ENCODE peak calls at places on chromosome 10, in four cellular contexts. O, U, C and G are unnamed samples.
A peak's percentile ranks its signal among the peaks of the same experiment; 100 is the strongest.

GRCh38 chr10:97522937-97523336 is 24.2 kb downstream of the UBTD1 start:
- DNase-seq in C (no peak), O (no peak), U (no peak), G (no peak)

GRCh38 chr10:79399242-79399831 is 46.1 kb downstream of the ZCCHC24 start:
- DNase-seq in O (peak; percentile 53), C (peak; percentile 74), U (no peak), G (peak; percentile 63)

GRCh38 chr10:1462994-1463633 is 274.2 kb downstream of the ADARB2 start:
- DNase-seq in C (no peak), O (no peak), U (no peak), G (no peak)

GRCh38 chr10:49176310-49177268 is 11.6 kb downstream of the TMEM273 start:
- DNase-seq in C (no peak), U (no peak), O (no peak), G (no peak)

GRCh38 chr10:92839191-92840085 is 8.9 kb upstream of the EXOC6 start:
- DNase-seq in U (no peak), O (no peak), C (peak; percentile 86), G (peak; percentile 70)

GRCh38 chr10:22927661-22928403 is at the start of gene ARMC3:
- DNase-seq in C (peak; percentile 48), O (peak; percentile 45), U (peak; percentile 52), G (peak; percentile 94)

GRCh38 chr10:15045380-15045779 is 1.6 kb downstream of the OLAH start:
- DNase-seq in C (no peak), O (peak; percentile 32), U (no peak), G (no peak)

GRCh38 chr10:93437000-93437945 is 44.9 kb downstream of the MYOF start:
- DNase-seq in U (peak; percentile 95), O (peak; percentile 97), C (peak; percentile 94), G (peak; percentile 37)

GRCh38 chr10:14579405-14579804 is 195.3 kb downstream of the FAM107B start:
- DNase-seq in C (no peak), O (no peak), U (peak; percentile 73), G (no peak)

GRCh38 chr10:90906596-90906995 is 14.3 kb downstream of the ANKRD1 start:
- DNase-seq in O (no peak), U (no peak), C (no peak), G (no peak)

GRCh38 chr10:124560377-124560776 is 98.8 kb downstream of the LHPP start:
- DNase-seq in U (no peak), C (no peak), O (no peak), G (no peak)

GRCh38 chr10:60490013-60490412 is 100.3 kb upstream of the ANK3 start:
- DNase-seq in O (no peak), U (peak; percentile 17), C (no peak), G (no peak)

GRCh38 chr10:25176421-25176968 is 1.7 kb downstream of the GPR158 start:
- DNase-seq in C (no peak), O (no peak), U (no peak), G (peak; percentile 60)
- TF ChIP-seq EZH2 in C (peak; percentile 11), O (no peak), U (no peak), G (peak; percentile 60)

GRCh38 chr10:117164878-117165556 is 26.9 kb upstream of the VAX1 start:
- DNase-seq in U (no peak), C (no peak), O (no peak), G (peak; percentile 41)
- TF ChIP-seq EZH2 in U (no peak), C (no peak), O (peak; percentile 18), G (no peak)

GRCh38 chr10:101282937-101283336 is 53.7 kb upstream of the LBX1 start:
- DNase-seq in O (no peak), C (no peak), U (no peak), G (peak; percentile 88)

GRCh38 chr10:101285093-101285463 is 55.8 kb upstream of the LBX1 start:
- DNase-seq in U (no peak), O (no peak), C (no peak), G (no peak)

GRCh38 chr10:101284171-101285092 is 55.2 kb upstream of the LBX1 start:
- DNase-seq in U (no peak), O (no peak), C (no peak), G (peak; percentile 66)

GRCh38 chr10:101285519-101286070 is 56.3 kb upstream of the LBX1 start:
- DNase-seq in C (no peak), O (no peak), U (no peak), G (peak; percentile 71)

DNA sequence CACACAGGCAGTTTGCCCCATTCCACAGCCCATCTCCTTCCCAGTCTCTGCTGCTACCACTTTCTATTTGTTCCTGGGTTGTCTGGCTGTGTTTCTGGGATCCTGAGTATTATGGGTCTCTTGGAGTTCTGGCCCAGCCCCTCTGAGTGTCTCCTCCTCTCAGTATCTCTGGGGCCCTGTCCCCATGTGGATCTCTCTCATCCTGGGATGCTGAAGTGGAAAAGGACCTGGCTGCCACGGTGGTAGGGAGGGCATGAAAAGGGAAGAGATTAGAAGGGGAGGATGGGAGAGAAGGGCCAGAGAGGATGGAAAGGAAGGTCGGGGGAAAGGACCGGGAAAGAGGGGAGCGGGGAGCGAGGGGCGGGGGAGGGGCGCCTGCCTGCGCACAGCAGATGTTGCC is 54.5 kb upstream of the LBX1 start:
- DNase-seq in U (no peak), O (no peak), C (no peak), G (no peak)
- TF ChIP-seq EZH2 in U (no peak), O (peak; percentile 53), C (peak; percentile 46), G (no peak)

DNA sequence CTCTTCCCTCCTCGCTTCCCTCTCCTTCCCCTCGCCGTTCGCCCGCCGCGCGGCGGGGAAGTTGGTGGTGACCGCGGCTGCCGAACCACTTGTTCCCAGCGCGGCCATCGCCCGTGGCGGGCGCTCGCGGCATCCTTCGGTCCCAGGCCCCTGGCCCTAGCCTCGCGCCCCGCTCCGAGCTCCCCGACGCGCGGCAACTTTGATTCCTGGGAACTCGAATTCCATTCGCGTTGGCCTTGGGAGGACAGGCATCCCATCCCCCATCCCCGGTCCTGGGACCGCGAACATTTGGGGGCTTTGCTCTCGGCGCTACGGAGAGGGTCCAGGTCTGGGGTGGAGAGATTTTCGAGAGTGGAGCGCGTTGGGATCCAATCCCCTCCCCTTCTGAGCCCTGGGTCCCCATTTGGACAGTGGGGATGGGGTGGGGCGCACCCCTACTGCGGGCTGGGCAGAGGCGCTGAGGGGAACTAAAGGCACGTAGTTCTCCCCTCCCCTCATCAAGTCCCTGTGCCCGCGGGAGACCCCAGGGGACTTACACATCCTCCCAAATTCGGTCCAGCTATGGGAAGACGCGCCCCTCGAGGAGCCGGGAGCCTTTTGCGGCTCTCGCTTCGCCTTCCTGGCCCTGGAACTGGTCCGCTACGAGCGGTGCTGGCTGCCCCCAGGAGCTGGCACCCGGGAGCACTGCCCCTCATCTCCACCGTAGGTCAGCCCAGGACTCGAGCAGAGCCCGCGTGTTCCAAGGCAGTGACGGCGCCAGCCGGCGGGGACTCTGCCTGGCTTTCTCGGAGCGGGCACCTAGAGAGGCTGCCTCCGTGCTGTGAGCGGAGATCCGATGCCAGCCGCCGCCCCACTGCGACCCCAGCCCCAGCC is 856 bp downstream of the CDH23 start:
- DNase-seq in U (no peak), C (peak; percentile 40), O (no peak), G (peak; percentile 67)
- TF ChIP-seq EZH2 in U (no peak), C (no peak), O (peak; percentile 99), G (peak; percentile 81)